ENCODE peak calls at places on chromosome 9, in eight cellular contexts. One of them, this sample, is unnamed.

GRCh38 chr9:83020327-83020726 is 42.6 kb downstream of the RASEF start:
- DNase-seq in tibial artery: no peak
- DNase-seq in bronchial epithelial cell: no peak
- DNase-seq in IMR-90: no peak
- DNase-seq in cardiac muscle cell: no peak
- DNase-seq in CD8-positive, alpha-beta memory T cell: no peak
- DNase-seq in heart left ventricle: no peak
- DNase-seq in HFF-Myc: no peak
- DNase-seq in this sample: no peak

GRCh38 chr9:93295031-93295430 is 111.1 kb downstream of the WNK2 start:
- DNase-seq in heart left ventricle: no peak
- DNase-seq in CD8-positive, alpha-beta memory T cell: no peak
- DNase-seq in IMR-90: no peak
- DNase-seq in cardiac muscle cell: peak
- DNase-seq in bronchial epithelial cell: no peak
- DNase-seq in tibial artery: no peak
- DNase-seq in HFF-Myc: no peak
- DNase-seq in this sample: no peak

GRCh38 chr9:129494113-129494789 is 126.7 kb downstream of the C9orf50 start:
- DNase-seq in cardiac muscle cell: no peak
- DNase-seq in bronchial epithelial cell: no peak
- DNase-seq in HFF-Myc: no peak
- DNase-seq in IMR-90: no peak
- DNase-seq in heart left ventricle: no peak
- DNase-seq in CD8-positive, alpha-beta memory T cell: no peak
- DNase-seq in tibial artery: no peak
- DNase-seq in this sample: no peak

GRCh38 chr9:36566813-36567217 is 5.9 kb upstream of the MELK start:
- DNase-seq in CD8-positive, alpha-beta memory T cell: no peak
- DNase-seq in tibial artery: peak
- DNase-seq in bronchial epithelial cell: no peak
- DNase-seq in heart left ventricle: no peak
- DNase-seq in IMR-90: peak
- DNase-seq in HFF-Myc: no peak
- DNase-seq in cardiac muscle cell: peak
- DNase-seq in this sample: no peak

GRCh38 chr9:21591221-21592062 is 109.3 kb upstream of the IFNE start:
- DNase-seq in HFF-Myc: peak
- DNase-seq in tibial artery: peak
- DNase-seq in cardiac muscle cell: peak
- DNase-seq in CD8-positive, alpha-beta memory T cell: no peak
- DNase-seq in heart left ventricle: peak
- DNase-seq in IMR-90: peak
- DNase-seq in bronchial epithelial cell: peak
- DNase-seq in this sample: no peak

GRCh38 chr9:89179920-89180667 is 1.5 kb upstream of the SHC3 start:
- DNase-seq in cardiac muscle cell: peak
- DNase-seq in tibial artery: peak
- DNase-seq in CD8-positive, alpha-beta memory T cell: no peak
- DNase-seq in bronchial epithelial cell: peak
- DNase-seq in IMR-90: peak
- DNase-seq in heart left ventricle: peak
- DNase-seq in HFF-Myc: peak
- DNase-seq in this sample: peak

GRCh38 chr9:131762356-131762932 is 22.6 kb upstream of the RAPGEF1 start:
- DNase-seq in tibial artery: peak
- DNase-seq in IMR-90: peak
- DNase-seq in HFF-Myc: no peak
- DNase-seq in CD8-positive, alpha-beta memory T cell: peak
- DNase-seq in bronchial epithelial cell: no peak
- DNase-seq in cardiac muscle cell: peak
- DNase-seq in heart left ventricle: peak
- DNase-seq in this sample: peak

GRCh38 chr9:122075135-122076030 is 17.7 kb downstream of the TTLL11 start:
- DNase-seq in CD8-positive, alpha-beta memory T cell: no peak
- DNase-seq in IMR-90: peak
- DNase-seq in bronchial epithelial cell: no peak
- DNase-seq in cardiac muscle cell: no peak
- DNase-seq in HFF-Myc: no peak
- DNase-seq in tibial artery: peak
- DNase-seq in heart left ventricle: no peak
- DNase-seq in this sample: no peak

GRCh38 chr9:114499941-114500528 is 5.2 kb downstream of the WHRN start:
- DNase-seq in heart left ventricle: no peak
- DNase-seq in CD8-positive, alpha-beta memory T cell: no peak
- DNase-seq in IMR-90: no peak
- DNase-seq in cardiac muscle cell: no peak
- DNase-seq in bronchial epithelial cell: no peak
- DNase-seq in tibial artery: no peak
- DNase-seq in HFF-Myc: no peak
- DNase-seq in this sample: no peak

GRCh38 chr9:121298016-121298538 is 30.1 kb downstream of the GSN start:
- DNase-seq in IMR-90: no peak
- DNase-seq in tibial artery: no peak
- DNase-seq in bronchial epithelial cell: no peak
- DNase-seq in HFF-Myc: no peak
- DNase-seq in cardiac muscle cell: no peak
- DNase-seq in CD8-positive, alpha-beta memory T cell: no peak
- DNase-seq in heart left ventricle: no peak
- DNase-seq in this sample: no peak

GRCh38 chr9:25094518-25094917 is 548.8 kb upstream of the IZUMO3 start:
- DNase-seq in heart left ventricle: no peak
- DNase-seq in tibial artery: no peak
- DNase-seq in bronchial epithelial cell: peak
- DNase-seq in IMR-90: no peak
- DNase-seq in cardiac muscle cell: no peak
- DNase-seq in HFF-Myc: no peak
- DNase-seq in CD8-positive, alpha-beta memory T cell: no peak
- DNase-seq in this sample: no peak

GRCh38 chr9:79256691-79257213 is 315.0 kb upstream of the TLE4 start:
- DNase-seq in heart left ventricle: no peak
- DNase-seq in CD8-positive, alpha-beta memory T cell: no peak
- DNase-seq in HFF-Myc: peak
- DNase-seq in IMR-90: peak
- DNase-seq in cardiac muscle cell: peak
- DNase-seq in tibial artery: no peak
- DNase-seq in bronchial epithelial cell: no peak
- DNase-seq in this sample: no peak

GRCh38 chr9:36486933-36487481 is 85.7 kb upstream of the MELK start:
- DNase-seq in tibial artery: peak
- DNase-seq in IMR-90: no peak
- DNase-seq in CD8-positive, alpha-beta memory T cell: peak
- DNase-seq in heart left ventricle: peak
- DNase-seq in bronchial epithelial cell: peak
- DNase-seq in HFF-Myc: no peak
- DNase-seq in cardiac muscle cell: peak
- DNase-seq in this sample: peak

GRCh38 chr9:35162605-35163315 is 951 bp downstream of the UNC13B start:
- DNase-seq in HFF-Myc: no peak
- DNase-seq in bronchial epithelial cell: no peak
- DNase-seq in CD8-positive, alpha-beta memory T cell: peak
- DNase-seq in tibial artery: no peak
- DNase-seq in cardiac muscle cell: no peak
- DNase-seq in heart left ventricle: no peak
- DNase-seq in IMR-90: no peak
- DNase-seq in this sample: peak

GRCh38 chr9:73426226-73426625 is 274.6 kb downstream of the ANXA1 start:
- DNase-seq in bronchial epithelial cell: no peak
- DNase-seq in CD8-positive, alpha-beta memory T cell: no peak
- DNase-seq in HFF-Myc: no peak
- DNase-seq in cardiac muscle cell: no peak
- DNase-seq in heart left ventricle: no peak
- DNase-seq in IMR-90: no peak
- DNase-seq in tibial artery: no peak
- DNase-seq in this sample: no peak

GRCh38 chr9:562330-562729 is 279.2 kb upstream of the DMRT1 start:
- DNase-seq in bronchial epithelial cell: no peak
- DNase-seq in CD8-positive, alpha-beta memory T cell: no peak
- DNase-seq in tibial artery: no peak
- DNase-seq in cardiac muscle cell: no peak
- DNase-seq in heart left ventricle: no peak
- DNase-seq in IMR-90: no peak
- DNase-seq in HFF-Myc: no peak
- DNase-seq in this sample: no peak

GRCh38 chr9:97980479-97980803 is 2.7 kb upstream of the ANP32B start:
- DNase-seq in bronchial epithelial cell: no peak
- DNase-seq in heart left ventricle: no peak
- DNase-seq in HFF-Myc: no peak
- DNase-seq in cardiac muscle cell: peak
- DNase-seq in tibial artery: peak
- DNase-seq in CD8-positive, alpha-beta memory T cell: no peak
- DNase-seq in IMR-90: no peak
- DNase-seq in this sample: no peak

GRCh38 chr9:136093995-136094881 is 851 bp downstream of the NACC2 start:
- DNase-seq in IMR-90: peak
- DNase-seq in HFF-Myc: no peak
- DNase-seq in bronchial epithelial cell: peak
- DNase-seq in cardiac muscle cell: peak
- DNase-seq in heart left ventricle: peak
- DNase-seq in CD8-positive, alpha-beta memory T cell: peak
- DNase-seq in tibial artery: peak
- DNase-seq in this sample: peak

GRCh38 chr9:136091582-136092352 is 3.3 kb downstream of the NACC2 start:
- DNase-seq in bronchial epithelial cell: no peak
- DNase-seq in CD8-positive, alpha-beta memory T cell: no peak
- DNase-seq in tibial artery: no peak
- DNase-seq in HFF-Myc: no peak
- DNase-seq in IMR-90: peak
- DNase-seq in cardiac muscle cell: no peak
- DNase-seq in heart left ventricle: peak
- DNase-seq in this sample: no peak

GRCh38 chr9:136093331-136093986 is 1.6 kb downstream of the NACC2 start:
- DNase-seq in IMR-90: no peak
- DNase-seq in heart left ventricle: peak
- DNase-seq in tibial artery: no peak
- DNase-seq in CD8-positive, alpha-beta memory T cell: no peak
- DNase-seq in bronchial epithelial cell: no peak
- DNase-seq in HFF-Myc: no peak
- DNase-seq in cardiac muscle cell: no peak
- DNase-seq in this sample: no peak

GRCh38 chr9:136092353-136092650 is 2.8 kb downstream of the NACC2 start:
- DNase-seq in bronchial epithelial cell: no peak
- DNase-seq in heart left ventricle: peak
- DNase-seq in CD8-positive, alpha-beta memory T cell: no peak
- DNase-seq in cardiac muscle cell: no peak
- DNase-seq in HFF-Myc: no peak
- DNase-seq in IMR-90: no peak
- DNase-seq in tibial artery: no peak
- DNase-seq in this sample: no peak

GRCh38 chr9:136092741-136093140 is 2.3 kb downstream of the NACC2 start:
- DNase-seq in bronchial epithelial cell: no peak
- DNase-seq in HFF-Myc: no peak
- DNase-seq in tibial artery: no peak
- DNase-seq in IMR-90: no peak
- DNase-seq in cardiac muscle cell: no peak
- DNase-seq in heart left ventricle: peak
- DNase-seq in CD8-positive, alpha-beta memory T cell: no peak
- DNase-seq in this sample: no peak
- H3K4me3 ChIP-seq in bronchial epithelial cell: no peak
- H3K4me3 ChIP-seq in HFF-Myc: peak
- H3K4me3 ChIP-seq in tibial artery: peak
- H3K4me3 ChIP-seq in IMR-90: no peak
- H3K4me3 ChIP-seq in cardiac muscle cell: no peak
- H3K4me3 ChIP-seq in heart left ventricle: peak
- H3K4me3 ChIP-seq in CD8-positive, alpha-beta memory T cell: no peak
- H3K4me3 ChIP-seq in this sample: no peak

DNA sequence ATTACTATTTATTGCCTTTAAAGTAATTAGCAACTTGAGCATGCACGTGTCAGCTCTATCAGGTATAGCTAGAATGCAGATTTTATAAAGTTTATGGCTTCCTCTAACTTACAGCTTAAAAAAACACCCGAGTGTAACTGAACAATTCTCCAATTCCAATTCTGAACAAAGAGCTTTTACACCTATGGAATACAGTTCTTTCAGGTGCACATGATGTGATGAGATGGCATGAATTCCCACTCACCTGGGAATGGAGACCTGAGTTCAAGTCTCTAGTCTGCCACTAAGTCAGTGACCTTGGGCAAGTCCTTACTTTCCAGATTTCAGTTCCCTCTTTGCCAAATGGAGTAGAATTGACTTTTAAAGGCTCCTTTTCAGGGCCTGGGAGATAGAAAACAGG is 1.8 kb downstream of the ZFAND5 start:
- DNase-seq in tibial artery: no peak
- DNase-seq in IMR-90: no peak
- DNase-seq in bronchial epithelial cell: no peak
- DNase-seq in cardiac muscle cell: no peak
- DNase-seq in heart left ventricle: no peak
- DNase-seq in HFF-Myc: no peak
- DNase-seq in CD8-positive, alpha-beta memory T cell: no peak
- DNase-seq in this sample: no peak
- H3K4me3 ChIP-seq in tibial artery: peak
- H3K4me3 ChIP-seq in IMR-90: peak
- H3K4me3 ChIP-seq in bronchial epithelial cell: peak
- H3K4me3 ChIP-seq in cardiac muscle cell: peak
- H3K4me3 ChIP-seq in heart left ventricle: peak
- H3K4me3 ChIP-seq in HFF-Myc: peak
- H3K4me3 ChIP-seq in CD8-positive, alpha-beta memory T cell: peak
- H3K4me3 ChIP-seq in this sample: peak

DNA sequence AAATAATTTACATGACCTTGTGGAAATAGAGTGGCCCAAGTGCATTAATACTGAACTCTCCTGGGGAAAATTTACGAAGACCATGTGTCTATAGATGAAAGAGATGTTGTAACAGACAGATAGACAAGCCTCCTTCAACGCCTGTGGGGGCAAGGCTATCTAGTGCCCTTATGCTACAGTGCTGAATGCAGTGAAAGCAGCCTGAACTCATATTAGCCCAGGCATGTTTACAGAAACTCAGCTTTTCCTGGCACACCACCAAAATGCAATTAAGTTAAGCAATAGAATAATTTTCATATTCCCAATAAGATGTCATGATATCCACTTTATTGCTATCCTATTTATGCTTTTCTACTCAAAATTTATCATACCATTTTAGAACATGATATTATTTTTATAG is 277.0 kb downstream of the DIRAS2 start:
- DNase-seq in tibial artery: no peak
- DNase-seq in heart left ventricle: no peak
- DNase-seq in cardiac muscle cell: peak
- DNase-seq in bronchial epithelial cell: peak
- DNase-seq in IMR-90: no peak
- DNase-seq in HFF-Myc: no peak
- DNase-seq in CD8-positive, alpha-beta memory T cell: no peak
- DNase-seq in this sample: no peak
- H3K4me3 ChIP-seq in tibial artery: no peak
- H3K4me3 ChIP-seq in heart left ventricle: no peak
- H3K4me3 ChIP-seq in cardiac muscle cell: no peak
- H3K4me3 ChIP-seq in bronchial epithelial cell: no peak
- H3K4me3 ChIP-seq in IMR-90: no peak
- H3K4me3 ChIP-seq in HFF-Myc: no peak
- H3K4me3 ChIP-seq in CD8-positive, alpha-beta memory T cell: no peak
- H3K4me3 ChIP-seq in this sample: no peak

DNA sequence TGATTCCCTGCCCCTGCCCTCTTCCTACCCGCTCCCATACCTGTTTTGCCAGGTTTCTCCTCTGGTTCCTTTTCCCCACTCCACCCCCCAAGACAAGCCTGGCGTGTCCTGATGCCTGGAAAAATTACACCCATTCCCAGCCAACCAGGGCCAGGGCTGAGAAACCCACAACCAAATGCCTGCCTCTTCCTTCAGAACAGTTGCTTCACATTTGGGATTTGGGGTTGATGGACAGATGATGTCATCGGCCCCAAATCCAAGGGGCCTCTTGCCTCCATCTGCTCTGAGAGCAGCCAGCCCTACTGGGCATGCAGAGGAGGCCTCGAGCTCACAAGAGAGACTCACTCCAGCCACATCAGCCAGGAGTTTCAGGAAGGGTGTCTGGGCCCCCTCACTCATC is 8.8 kb upstream of the NEK6 start:
- DNase-seq in HFF-Myc: no peak
- DNase-seq in tibial artery: no peak
- DNase-seq in CD8-positive, alpha-beta memory T cell: no peak
- DNase-seq in IMR-90: no peak
- DNase-seq in cardiac muscle cell: peak
- DNase-seq in heart left ventricle: no peak
- DNase-seq in bronchial epithelial cell: no peak
- DNase-seq in this sample: no peak
- H3K4me3 ChIP-seq in HFF-Myc: no peak
- H3K4me3 ChIP-seq in tibial artery: no peak
- H3K4me3 ChIP-seq in CD8-positive, alpha-beta memory T cell: no peak
- H3K4me3 ChIP-seq in IMR-90: no peak
- H3K4me3 ChIP-seq in cardiac muscle cell: no peak
- H3K4me3 ChIP-seq in heart left ventricle: no peak
- H3K4me3 ChIP-seq in bronchial epithelial cell: no peak
- H3K4me3 ChIP-seq in this sample: no peak

This sample was measured in HAP-1.